ENCODE peak calls at places on chromosomes 16 and 17, in four cellular contexts. M is HFFc6; V is stimulated activated CD4-positive, alpha-beta T cell treated with anti-CD3 and anti-CD28 coated beads, TNF-alpha, amount 100 ng/mL, for 1 hour; I is ELF-1. H is an unnamed sample.

GRCh38 chr16:75005697-75006096 is 6.9 kb downstream of the ZNRF1 start:
- DNase-seq in V (no peak), I (no peak), M (no peak), H (no peak)

GRCh38 chr17:47203984-47204721 is 5.0 kb upstream of the MYL4 start:
- DNase-seq in V (no peak), I (no peak), M (peak), H (no peak)

GRCh38 chr16:86923656-86924055 is 345.3 kb downstream of the FOXL1 start:
- DNase-seq in I (no peak), M (no peak), V (no peak), H (no peak)

GRCh38 chr17:37079065-37079708 is 130.4 kb downstream of the AATF start:
- DNase-seq in V (no peak), M (no peak), I (no peak), H (no peak)

GRCh38 chr17:58568050-58568830 is 53.8 kb upstream of the MTMR4 start:
- DNase-seq in M (no peak), V (no peak), I (peak), H (no peak)

GRCh38 chr16:54208262-54208661 is 78.3 kb downstream of the IRX3 start:
- DNase-seq in I (no peak), V (no peak), M (no peak), H (no peak)

GRCh38 chr17:47279062-47279801 is 25.6 kb downstream of the ITGB3 start:
- DNase-seq in V (no peak), M (peak), I (peak), H (no peak)

GRCh38 chr17:321386-321941 is 31.1 kb downstream of the RPH3AL start:
- DNase-seq in M (no peak), V (no peak), I (no peak), H (no peak)

GRCh38 chr17:21094298-21094704 is 32.5 kb upstream of the DHRS7B start:
- DNase-seq in V (no peak), M (no peak), I (no peak), H (no peak)

GRCh38 chr17:1201132-1201702 is 21.4 kb upstream of the ABR start:
- DNase-seq in M (no peak), I (no peak), V (no peak), H (no peak)

GRCh38 chr17:56222255-56222654 is 69.0 kb downstream of the ANKFN1 start:
- DNase-seq in M (no peak), I (no peak), V (no peak), H (no peak)

GRCh38 chr16:58485184-58485887 is 14.6 kb upstream of the NDRG4 start:
- DNase-seq in M (no peak), I (no peak), V (no peak), H (no peak)

H was measured in BE2C.